ENCODE peak calls at places on chromosomes 6 and 20, in five cellular contexts. S, Q, L, B and G are unnamed samples.

GRCh38 chr6:100317031-100317430 is 147.7 kb downstream of the SIM1 start:
- DNase-seq in L (no peak), B (no peak), S (no peak), Q (no peak), G (no peak)

GRCh38 chr6:100719883-100720682 is 161.0 kb downstream of the ASCC3 start:
- DNase-seq in Q (no peak), S (peak; percentile 41), L (no peak), B (peak; percentile 37), G (no peak)

GRCh38 chr6:15080895-15081294 is 165.0 kb upstream of the JARID2 start:
- DNase-seq in L (no peak), B (no peak), S (no peak), Q (no peak), G (no peak)

GRCh38 chr6:169556238-169556637 is 145.6 kb downstream of the WDR27 start:
- DNase-seq in L (no peak), Q (no peak), S (no peak), B (no peak), G (no peak)

GRCh38 chr6:104357928-104358327 is 501.8 kb downstream of the HACE1 start:
- DNase-seq in S (no peak), L (no peak), B (no peak), Q (no peak), G (no peak)

GRCh38 chr20:49398401-49399144 is 83.9 kb downstream of the KCNB1 start:
- DNase-seq in Q (no peak), B (no peak), L (no peak), S (no peak), G (no peak)

GRCh38 chr20:34872604-34873224 is at the start of gene GGT7:
- DNase-seq in Q (peak; percentile 41), B (peak; percentile 52), L (peak; percentile 72), S (peak; percentile 69), G (peak; percentile 80)

GRCh38 chr6:71394001-71394432 is 105.4 kb downstream of the OGFRL1 start:
- DNase-seq in B (peak; percentile 48), Q (no peak), S (peak; percentile 63), L (no peak), G (no peak)

GRCh38 chr6:108353853-108354252 is 59.0 kb downstream of the AFG1L start:
- DNase-seq in S (peak; percentile 17), L (no peak), B (no peak), Q (peak; percentile 17), G (no peak)

GRCh38 chr6:105900120-105900937 is 185.8 kb upstream of the PRDM1 start:
- DNase-seq in L (no peak), S (peak; percentile 91), Q (peak; percentile 18), B (peak; percentile 76), G (no peak)

GRCh38 chr6:100464162-100464851 is 414 bp downstream of the SIM1 start:
- DNase-seq in S (no peak), L (no peak), Q (no peak), B (no peak), G (no peak)

GRCh38 chr6:14310955-14311354 is 193.4 kb downstream of the CD83 start:
- DNase-seq in S (no peak), B (no peak), Q (no peak), L (no peak), G (no peak)

GRCh38 chr6:151142676-151143075 is 97.1 kb upstream of the AKAP12 start:
- DNase-seq in Q (no peak), S (no peak), B (no peak), L (no peak), G (no peak)

GRCh38 chr6:99553888-99554287 is 14.6 kb downstream of the CCNC start:
- DNase-seq in B (no peak), S (no peak), L (no peak), Q (no peak), G (no peak)

GRCh38 chr20:64232794-64233193 is 22.8 kb upstream of the PCMTD2 start:
- DNase-seq in Q (no peak), L (peak; percentile 44), B (no peak), S (no peak), G (no peak)